ENCODE peak calls at places on chromosome 21, in six cellular contexts. One of them, this sample, is unnamed.

GRCh38 chr21:16945580-16945979 is 567.3 kb upstream of the CXADR start:
- DNase-seq in neural progenitor cell: no peak
- DNase-seq in adrenal gland: no peak
- DNase-seq in bronchial epithelial cell: peak
- DNase-seq in OCI-LY7: no peak
- DNase-seq in foreskin fibroblast: no peak
- DNase-seq in this sample: peak

GRCh38 chr21:37164742-37165141 is 91.7 kb downstream of the TTC3 start:
- DNase-seq in neural progenitor cell: no peak
- DNase-seq in bronchial epithelial cell: no peak
- DNase-seq in foreskin fibroblast: peak
- DNase-seq in adrenal gland: no peak
- DNase-seq in OCI-LY7: no peak
- DNase-seq in this sample: no peak

GRCh38 chr21:29181799-29182470 is 51.5 kb downstream of the MAP3K7CL start:
- DNase-seq in adrenal gland: peak
- DNase-seq in neural progenitor cell: no peak
- DNase-seq in bronchial epithelial cell: peak
- DNase-seq in foreskin fibroblast: peak
- DNase-seq in OCI-LY7: no peak
- DNase-seq in this sample: peak

GRCh38 chr21:34202553-34203332 is 129.4 kb downstream of the MRPS6 start:
- DNase-seq in neural progenitor cell: peak
- DNase-seq in bronchial epithelial cell: no peak
- DNase-seq in adrenal gland: peak
- DNase-seq in foreskin fibroblast: peak
- DNase-seq in OCI-LY7: no peak
- DNase-seq in this sample: no peak

GRCh38 chr21:20220586-20220985 is 777.6 kb upstream of the NCAM2 start:
- DNase-seq in OCI-LY7: no peak
- DNase-seq in adrenal gland: no peak
- DNase-seq in neural progenitor cell: no peak
- DNase-seq in bronchial epithelial cell: no peak
- DNase-seq in foreskin fibroblast: no peak
- DNase-seq in this sample: no peak

GRCh38 chr21:20720623-20721022 is 277.6 kb upstream of the NCAM2 start:
- DNase-seq in neural progenitor cell: no peak
- DNase-seq in foreskin fibroblast: peak
- DNase-seq in bronchial epithelial cell: peak
- DNase-seq in OCI-LY7: no peak
- DNase-seq in adrenal gland: no peak
- DNase-seq in this sample: peak

GRCh38 chr21:36103434-36103833 is 31.4 kb upstream of the CBR3 start:
- DNase-seq in neural progenitor cell: no peak
- DNase-seq in OCI-LY7: no peak
- DNase-seq in foreskin fibroblast: no peak
- DNase-seq in bronchial epithelial cell: no peak
- DNase-seq in adrenal gland: no peak
- DNase-seq in this sample: no peak

GRCh38 chr21:38957575-38958340 is 152.0 kb downstream of the ETS2 start:
- DNase-seq in adrenal gland: no peak
- DNase-seq in OCI-LY7: no peak
- DNase-seq in foreskin fibroblast: no peak
- DNase-seq in bronchial epithelial cell: peak
- DNase-seq in neural progenitor cell: no peak
- DNase-seq in this sample: no peak

GRCh38 chr21:14766241-14766640 is 220.1 kb upstream of the SAMSN1 start:
- DNase-seq in OCI-LY7: peak
- DNase-seq in neural progenitor cell: peak
- DNase-seq in foreskin fibroblast: no peak
- DNase-seq in bronchial epithelial cell: no peak
- DNase-seq in adrenal gland: no peak
- DNase-seq in this sample: no peak

GRCh38 chr21:43298546-43299440 is 128.1 kb downstream of the SIK1 start:
- DNase-seq in OCI-LY7: no peak
- DNase-seq in foreskin fibroblast: no peak
- DNase-seq in adrenal gland: no peak
- DNase-seq in bronchial epithelial cell: no peak
- DNase-seq in neural progenitor cell: no peak
- DNase-seq in this sample: no peak

GRCh38 chr21:17775431-17776126 is 43.6 kb downstream of the C21orf91 start:
- DNase-seq in foreskin fibroblast: no peak
- DNase-seq in neural progenitor cell: no peak
- DNase-seq in OCI-LY7: peak
- DNase-seq in adrenal gland: no peak
- DNase-seq in bronchial epithelial cell: no peak
- DNase-seq in this sample: no peak

GRCh38 chr21:38306407-38306806 is 49.6 kb downstream of the KCNJ15 start:
- DNase-seq in neural progenitor cell: no peak
- DNase-seq in foreskin fibroblast: peak
- DNase-seq in bronchial epithelial cell: peak
- DNase-seq in adrenal gland: no peak
- DNase-seq in OCI-LY7: no peak
- DNase-seq in this sample: peak

GRCh38 chr21:34644815-34645214 is 24.0 kb upstream of the CLIC6 start:
- DNase-seq in foreskin fibroblast: no peak
- DNase-seq in OCI-LY7: no peak
- DNase-seq in neural progenitor cell: no peak
- DNase-seq in bronchial epithelial cell: no peak
- DNase-seq in adrenal gland: peak
- DNase-seq in this sample: no peak

GRCh38 chr21:38326899-38327298 is 70.1 kb downstream of the KCNJ15 start:
- DNase-seq in neural progenitor cell: no peak
- DNase-seq in OCI-LY7: no peak
- DNase-seq in adrenal gland: no peak
- DNase-seq in foreskin fibroblast: no peak
- DNase-seq in bronchial epithelial cell: no peak
- DNase-seq in this sample: no peak

GRCh38 chr21:14630556-14631069 is 84.5 kb upstream of the SAMSN1 start:
- DNase-seq in adrenal gland: no peak
- DNase-seq in OCI-LY7: no peak
- DNase-seq in foreskin fibroblast: no peak
- DNase-seq in neural progenitor cell: no peak
- DNase-seq in bronchial epithelial cell: no peak
- DNase-seq in this sample: no peak

GRCh38 chr21:14879458-14879857 is 185.3 kb downstream of the NRIP1 start:
- DNase-seq in adrenal gland: no peak
- DNase-seq in foreskin fibroblast: no peak
- DNase-seq in bronchial epithelial cell: peak
- DNase-seq in OCI-LY7: no peak
- DNase-seq in neural progenitor cell: no peak
- DNase-seq in this sample: no peak

GRCh38 chr21:36509966-36510742 is 30.2 kb upstream of the CLDN14 start:
- DNase-seq in bronchial epithelial cell: peak
- DNase-seq in adrenal gland: no peak
- DNase-seq in foreskin fibroblast: no peak
- DNase-seq in OCI-LY7: no peak
- DNase-seq in neural progenitor cell: no peak
- DNase-seq in this sample: no peak

GRCh38 chr21:39349211-39350093 is 564 bp upstream of the HMGN1 start:
- DNase-seq in adrenal gland: peak
- DNase-seq in OCI-LY7: peak
- DNase-seq in foreskin fibroblast: peak
- DNase-seq in neural progenitor cell: peak
- DNase-seq in bronchial epithelial cell: peak
- DNase-seq in this sample: peak

DNA sequence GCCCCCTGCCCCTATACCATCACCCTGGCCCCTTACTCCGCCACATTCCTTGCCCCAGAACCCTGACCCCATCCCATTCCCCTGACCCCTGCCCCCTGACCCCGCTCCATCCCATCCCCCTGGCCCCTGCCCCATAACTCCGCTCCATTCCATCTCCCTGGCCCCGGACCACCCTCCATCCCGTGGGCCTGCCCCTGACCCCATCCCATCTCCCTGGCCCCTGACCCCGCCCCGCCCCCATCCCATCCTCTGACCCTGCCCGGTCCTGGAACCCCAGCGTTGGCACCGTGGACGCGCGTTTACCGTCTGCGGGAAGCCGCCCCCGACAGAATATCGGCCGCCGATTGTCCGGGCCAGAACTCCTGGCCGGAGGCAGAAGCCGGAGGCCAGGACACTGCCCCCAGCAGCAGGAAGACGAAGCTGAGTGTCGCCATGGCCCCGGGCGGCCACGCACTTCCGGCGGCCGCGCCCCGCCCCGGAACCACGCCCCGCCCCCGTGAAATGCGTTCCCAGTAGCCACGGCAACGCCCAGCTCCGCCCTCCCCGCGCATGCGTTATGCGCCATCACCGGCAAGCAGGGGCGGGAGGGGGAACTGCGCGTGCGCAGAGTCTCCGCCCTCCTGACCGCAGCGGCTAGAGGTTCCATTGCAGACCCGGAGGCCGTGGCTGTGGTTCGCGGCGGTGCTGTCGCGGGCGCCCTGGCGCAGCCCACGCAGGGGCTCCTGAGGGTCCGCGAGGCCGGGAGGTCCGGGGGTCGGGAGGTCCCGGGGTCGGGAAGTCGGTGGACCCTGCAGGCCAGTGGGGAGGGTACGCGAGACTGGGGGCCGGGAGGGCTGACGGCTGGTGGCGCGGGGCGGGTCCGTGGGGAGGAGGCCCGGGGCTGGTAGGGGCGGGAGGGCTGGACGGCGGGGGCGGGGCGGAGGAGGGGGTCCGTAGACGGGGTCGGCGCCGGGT is at the start of gene POFUT2:
- DNase-seq in adrenal gland: peak
- DNase-seq in neural progenitor cell: peak
- DNase-seq in OCI-LY7: peak
- DNase-seq in foreskin fibroblast: peak
- DNase-seq in bronchial epithelial cell: peak
- DNase-seq in this sample: peak
- TF ChIP-seq CTCF in adrenal gland: no peak
- TF ChIP-seq CTCF in neural progenitor cell: no peak
- TF ChIP-seq CTCF in OCI-LY7: no peak
- TF ChIP-seq CTCF in foreskin fibroblast: no peak
- TF ChIP-seq CTCF in bronchial epithelial cell: no peak
- TF ChIP-seq CTCF in this sample: no peak

GRCh38 chr21:30408782-30409494 is 13.1 kb downstream of the KRTAP13-1 start:
- DNase-seq in neural progenitor cell: peak
- DNase-seq in adrenal gland: peak
- DNase-seq in foreskin fibroblast: peak
- DNase-seq in bronchial epithelial cell: peak
- DNase-seq in OCI-LY7: no peak
- DNase-seq in this sample: peak
- TF ChIP-seq CTCF in neural progenitor cell: peak
- TF ChIP-seq CTCF in adrenal gland: no peak
- TF ChIP-seq CTCF in foreskin fibroblast: no peak
- TF ChIP-seq CTCF in bronchial epithelial cell: peak
- TF ChIP-seq CTCF in OCI-LY7: peak
- TF ChIP-seq CTCF in this sample: peak

GRCh38 chr21:44304846-44305245 is 5.0 kb downstream of the PFKL start:
- DNase-seq in adrenal gland: no peak
- DNase-seq in bronchial epithelial cell: peak
- DNase-seq in foreskin fibroblast: peak
- DNase-seq in OCI-LY7: peak
- DNase-seq in neural progenitor cell: peak
- DNase-seq in this sample: peak

GRCh38 chr21:44304041-44304738 is 4.3 kb downstream of the PFKL start:
- DNase-seq in neural progenitor cell: peak
- DNase-seq in bronchial epithelial cell: no peak
- DNase-seq in foreskin fibroblast: no peak
- DNase-seq in OCI-LY7: no peak
- DNase-seq in adrenal gland: no peak
- DNase-seq in this sample: no peak

GRCh38 chr21:44301961-44302406 is 2.1 kb downstream of the PFKL start:
- DNase-seq in neural progenitor cell: no peak
- DNase-seq in bronchial epithelial cell: no peak
- DNase-seq in adrenal gland: no peak
- DNase-seq in foreskin fibroblast: no peak
- DNase-seq in OCI-LY7: peak
- DNase-seq in this sample: no peak

GRCh38 chr21:44305691-44306090 is 5.8 kb downstream of the PFKL start:
- DNase-seq in foreskin fibroblast: no peak
- DNase-seq in OCI-LY7: no peak
- DNase-seq in adrenal gland: no peak
- DNase-seq in neural progenitor cell: no peak
- DNase-seq in bronchial epithelial cell: no peak
- DNase-seq in this sample: no peak

DNA sequence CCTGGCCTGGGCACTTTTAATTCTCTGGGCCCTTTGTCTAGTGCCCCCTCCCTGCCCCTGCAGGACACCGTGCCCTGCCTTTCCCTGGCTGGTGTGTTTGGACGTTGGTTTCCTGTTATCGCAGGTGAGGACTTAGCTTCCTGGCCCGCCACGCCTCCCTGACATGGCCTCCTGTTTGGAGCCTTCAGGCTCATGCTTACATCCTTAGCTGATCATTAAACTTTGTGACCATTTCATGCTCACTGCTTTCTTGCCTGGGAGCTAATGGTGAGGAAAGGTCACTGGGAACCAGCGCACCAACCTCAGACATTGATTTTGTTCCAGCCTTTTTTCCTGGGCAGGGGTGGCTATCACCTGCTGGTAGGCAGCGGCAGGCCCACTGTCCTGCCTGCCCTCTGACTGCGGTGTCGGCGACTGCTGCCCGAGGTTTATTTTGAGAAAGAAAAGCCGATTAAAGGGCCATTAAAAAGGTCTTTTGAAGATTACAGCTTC is 3.7 kb downstream of the PFKL start:
- DNase-seq in adrenal gland: no peak
- DNase-seq in foreskin fibroblast: no peak
- DNase-seq in OCI-LY7: peak
- DNase-seq in bronchial epithelial cell: no peak
- DNase-seq in neural progenitor cell: no peak
- DNase-seq in this sample: no peak
- TF ChIP-seq CTCF in adrenal gland: no peak
- TF ChIP-seq CTCF in foreskin fibroblast: no peak
- TF ChIP-seq CTCF in OCI-LY7: no peak
- TF ChIP-seq CTCF in bronchial epithelial cell: no peak
- TF ChIP-seq CTCF in neural progenitor cell: no peak
- TF ChIP-seq CTCF in this sample: no peak

GRCh38 chr21:41369105-41369914 is 7.5 kb downstream of the MX2 start:
- DNase-seq in OCI-LY7: peak
- DNase-seq in bronchial epithelial cell: no peak
- DNase-seq in neural progenitor cell: peak
- DNase-seq in adrenal gland: no peak
- DNase-seq in foreskin fibroblast: no peak
- DNase-seq in this sample: peak
- TF ChIP-seq CTCF in OCI-LY7: peak
- TF ChIP-seq CTCF in bronchial epithelial cell: peak
- TF ChIP-seq CTCF in neural progenitor cell: no peak
- TF ChIP-seq CTCF in adrenal gland: no peak
- TF ChIP-seq CTCF in foreskin fibroblast: peak
- TF ChIP-seq CTCF in this sample: peak

DNA sequence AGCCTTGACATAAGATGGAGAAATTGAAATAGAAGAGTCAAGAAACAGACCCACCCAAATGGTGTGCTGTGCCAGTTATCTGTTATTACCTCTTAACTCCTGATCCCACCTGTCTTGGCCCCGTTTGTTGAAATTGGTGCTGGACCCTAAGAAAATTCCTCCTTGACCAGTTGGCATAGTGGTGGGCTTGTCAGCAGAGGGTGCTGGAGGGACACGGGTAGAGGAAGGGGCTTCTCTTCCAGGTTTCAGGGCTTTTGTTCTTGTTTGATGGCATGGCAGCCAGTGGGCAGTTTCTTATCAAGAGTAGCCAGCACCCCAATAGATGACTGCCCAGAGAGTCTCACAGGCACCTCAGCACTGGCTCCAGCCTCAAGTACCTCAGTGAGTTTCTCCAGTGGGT is 51.6 kb downstream of the PCBP3 start:
- DNase-seq in bronchial epithelial cell: no peak
- DNase-seq in OCI-LY7: no peak
- DNase-seq in neural progenitor cell: peak
- DNase-seq in foreskin fibroblast: no peak
- DNase-seq in adrenal gland: no peak
- DNase-seq in this sample: no peak
- TF ChIP-seq CTCF in bronchial epithelial cell: no peak
- TF ChIP-seq CTCF in OCI-LY7: peak
- TF ChIP-seq CTCF in neural progenitor cell: peak
- TF ChIP-seq CTCF in foreskin fibroblast: no peak
- TF ChIP-seq CTCF in adrenal gland: no peak
- TF ChIP-seq CTCF in this sample: no peak